ENCODE peak calls at places on chromosomes 2 and 18, in seven cellular contexts. One of them, this sample, is unnamed.

GRCh38 chr2:158828378-158829136 is 33.4 kb downstream of the DAPL1 start:
- DNase-seq in neuronal stem cell: no peak
- DNase-seq in H9: no peak
- DNase-seq in IMR-90: peak
- DNase-seq in mesendoderm: no peak
- DNase-seq in H1: no peak
- DNase-seq in mesenchymal stem cell: no peak
- DNase-seq in this sample: peak

GRCh38 chr2:208501217-208501616 is 94.6 kb downstream of the PTH2R start:
- DNase-seq in neuronal stem cell: peak
- DNase-seq in H9: peak
- DNase-seq in IMR-90: no peak
- DNase-seq in mesendoderm: peak
- DNase-seq in H1: no peak
- DNase-seq in mesenchymal stem cell: no peak
- DNase-seq in this sample: no peak

GRCh38 chr2:158969717-158970521 is 1.5 kb downstream of the TANC1 start:
- DNase-seq in neuronal stem cell: peak
- DNase-seq in H9: peak
- DNase-seq in IMR-90: peak
- DNase-seq in mesendoderm: peak
- DNase-seq in H1: no peak
- DNase-seq in mesenchymal stem cell: peak
- DNase-seq in this sample: peak

GRCh38 chr18:12686100-12686499 is 16.4 kb downstream of the CEP76 start:
- DNase-seq in neuronal stem cell: no peak
- DNase-seq in H9: no peak
- DNase-seq in IMR-90: peak
- DNase-seq in mesendoderm: peak
- DNase-seq in H1: no peak
- DNase-seq in mesenchymal stem cell: peak
- DNase-seq in this sample: no peak

GRCh38 chr2:220786216-220786615 is 785.9 kb downstream of the EPHA4 start:
- DNase-seq in neuronal stem cell: no peak
- DNase-seq in H9: no peak
- DNase-seq in IMR-90: no peak
- DNase-seq in mesendoderm: no peak
- DNase-seq in H1: no peak
- DNase-seq in mesenchymal stem cell: no peak
- DNase-seq in this sample: no peak

GRCh38 chr2:11389048-11389413 is 44.6 kb upstream of the ROCK2 start:
- DNase-seq in neuronal stem cell: no peak
- DNase-seq in H9: no peak
- DNase-seq in IMR-90: no peak
- DNase-seq in mesendoderm: no peak
- DNase-seq in H1: no peak
- DNase-seq in mesenchymal stem cell: no peak
- DNase-seq in this sample: no peak

GRCh38 chr2:182901748-182902147 is 35.3 kb upstream of the FRZB start:
- DNase-seq in neuronal stem cell: no peak
- DNase-seq in H9: no peak
- DNase-seq in IMR-90: no peak
- DNase-seq in mesendoderm: no peak
- DNase-seq in H1: no peak
- DNase-seq in mesenchymal stem cell: no peak
- DNase-seq in this sample: no peak

GRCh38 chr2:206989306-206989705 is 50.0 kb downstream of the CPO start:
- DNase-seq in neuronal stem cell: no peak
- DNase-seq in H9: peak
- DNase-seq in IMR-90: no peak
- DNase-seq in mesendoderm: peak
- DNase-seq in H1: peak
- DNase-seq in mesenchymal stem cell: peak
- DNase-seq in this sample: peak

GRCh38 chr2:98867539-98868309 is 68.3 kb downstream of the CRACDL start:
- DNase-seq in neuronal stem cell: no peak
- DNase-seq in H9: no peak
- DNase-seq in IMR-90: peak
- DNase-seq in mesendoderm: no peak
- DNase-seq in H1: no peak
- DNase-seq in mesenchymal stem cell: no peak
- DNase-seq in this sample: no peak

GRCh38 chr2:239378918-239379640 is 21.7 kb downstream of the HDAC4 start:
- DNase-seq in neuronal stem cell: no peak
- DNase-seq in H9: no peak
- DNase-seq in IMR-90: no peak
- DNase-seq in mesendoderm: no peak
- DNase-seq in H1: no peak
- DNase-seq in mesenchymal stem cell: no peak
- DNase-seq in this sample: no peak

GRCh38 chr18:42640160-42640559 is 475.3 kb downstream of the RIT2 start:
- DNase-seq in neuronal stem cell: no peak
- DNase-seq in H9: no peak
- DNase-seq in IMR-90: no peak
- DNase-seq in mesendoderm: peak
- DNase-seq in H1: no peak
- DNase-seq in mesenchymal stem cell: no peak
- DNase-seq in this sample: no peak

GRCh38 chr2:2022941-2023586 is 278.7 kb upstream of the PXDN start:
- DNase-seq in neuronal stem cell: no peak
- DNase-seq in H9: no peak
- DNase-seq in IMR-90: no peak
- DNase-seq in mesendoderm: no peak
- DNase-seq in H1: no peak
- DNase-seq in mesenchymal stem cell: no peak
- DNase-seq in this sample: no peak

GRCh38 chr2:42929985-42930581 is 137.7 kb upstream of the HAAO start:
- DNase-seq in neuronal stem cell: no peak
- DNase-seq in H9: no peak
- DNase-seq in IMR-90: peak
- DNase-seq in mesendoderm: peak
- DNase-seq in H1: no peak
- DNase-seq in mesenchymal stem cell: peak
- DNase-seq in this sample: no peak
- H3K27ac ChIP-seq in neuronal stem cell: no peak
- H3K27ac ChIP-seq in H9: no peak
- H3K27ac ChIP-seq in IMR-90: peak
- H3K27ac ChIP-seq in mesendoderm: peak
- H3K27ac ChIP-seq in H1: peak
- H3K27ac ChIP-seq in mesenchymal stem cell: peak
- H3K27ac ChIP-seq in this sample: peak

DNA sequence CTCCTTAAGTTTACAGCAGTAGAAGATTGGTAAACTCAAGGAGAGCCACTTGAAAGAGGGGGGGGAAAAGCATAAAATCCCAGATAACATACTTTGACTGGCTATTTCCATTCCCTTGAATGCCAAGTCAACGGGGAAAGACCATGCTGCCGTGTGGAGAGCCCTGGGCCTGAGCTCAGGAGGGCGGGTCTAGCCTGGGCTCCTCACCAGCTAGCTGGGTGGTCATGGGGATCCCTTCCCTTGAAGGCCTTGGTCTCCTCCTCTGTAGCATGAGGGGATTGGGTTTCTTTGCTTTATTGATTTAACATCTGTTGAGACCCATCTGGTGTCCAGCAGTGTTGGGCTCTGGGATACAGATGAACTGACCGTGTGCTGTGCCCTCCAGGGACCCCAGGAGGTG is 35.0 kb downstream of the TEX51 start:
- DNase-seq in neuronal stem cell: no peak
- DNase-seq in H9: no peak
- DNase-seq in IMR-90: no peak
- DNase-seq in mesendoderm: no peak
- DNase-seq in H1: no peak
- DNase-seq in mesenchymal stem cell: no peak
- DNase-seq in this sample: no peak
- H2BK120ac ChIP-seq in neuronal stem cell: no peak
- H2BK120ac ChIP-seq in H9: no peak
- H2BK120ac ChIP-seq in IMR-90: no peak
- H2BK120ac ChIP-seq in mesendoderm: no peak
- H2BK120ac ChIP-seq in H1: no peak
- H2BK120ac ChIP-seq in mesenchymal stem cell: no peak
- H2BK120ac ChIP-seq in this sample: no peak

GRCh38 chr2:60556441-60556997 is 3.1 kb upstream of the BCL11A start:
- DNase-seq in neuronal stem cell: no peak
- DNase-seq in H9: no peak
- DNase-seq in IMR-90: no peak
- DNase-seq in mesendoderm: no peak
- DNase-seq in H1: no peak
- DNase-seq in mesenchymal stem cell: no peak
- DNase-seq in this sample: no peak
- H3K4me2 ChIP-seq in neuronal stem cell: peak
- H3K4me2 ChIP-seq in H9: peak
- H3K4me2 ChIP-seq in IMR-90: no peak
- H3K4me2 ChIP-seq in mesendoderm: peak
- H3K4me2 ChIP-seq in H1: peak
- H3K4me2 ChIP-seq in mesenchymal stem cell: peak
- H3K4me2 ChIP-seq in this sample: peak

GRCh38 chr2:226327830-226328229 is 471.8 kb downstream of the IRS1 start:
- DNase-seq in neuronal stem cell: no peak
- DNase-seq in H9: no peak
- DNase-seq in IMR-90: no peak
- DNase-seq in mesendoderm: no peak
- DNase-seq in H1: no peak
- DNase-seq in mesenchymal stem cell: no peak
- DNase-seq in this sample: no peak
- H3K27ac ChIP-seq in neuronal stem cell: no peak
- H3K27ac ChIP-seq in H9: no peak
- H3K27ac ChIP-seq in IMR-90: no peak
- H3K27ac ChIP-seq in mesendoderm: no peak
- H3K27ac ChIP-seq in H1: no peak
- H3K27ac ChIP-seq in mesenchymal stem cell: no peak
- H3K27ac ChIP-seq in this sample: no peak

DNA sequence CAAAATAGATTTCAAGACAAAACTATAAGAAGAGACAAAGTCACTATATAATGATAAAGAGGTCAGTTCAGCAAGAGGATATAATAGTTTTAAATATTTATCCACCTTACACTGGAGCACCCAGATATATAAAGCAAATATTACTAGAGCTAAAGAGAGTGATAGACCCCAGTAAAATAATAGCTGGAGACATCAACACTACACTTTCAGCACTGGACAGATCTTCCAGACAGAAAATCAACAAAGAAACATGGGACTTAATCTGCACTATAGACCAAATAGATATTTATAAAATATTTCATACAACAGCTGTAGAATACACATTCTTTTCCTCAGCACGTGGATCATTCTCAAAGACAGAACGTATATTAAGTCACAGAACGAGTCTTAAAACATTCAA is 86.6 kb downstream of the ATP8B1 start:
- DNase-seq in neuronal stem cell: no peak
- DNase-seq in H9: no peak
- DNase-seq in IMR-90: no peak
- DNase-seq in mesendoderm: no peak
- DNase-seq in H1: no peak
- DNase-seq in mesenchymal stem cell: no peak
- DNase-seq in this sample: no peak
- H2BK120ac ChIP-seq in neuronal stem cell: no peak
- H2BK120ac ChIP-seq in H9: no peak
- H2BK120ac ChIP-seq in IMR-90: no peak
- H2BK120ac ChIP-seq in mesendoderm: no peak
- H2BK120ac ChIP-seq in H1: no peak
- H2BK120ac ChIP-seq in mesenchymal stem cell: no peak
- H2BK120ac ChIP-seq in this sample: no peak

DNA sequence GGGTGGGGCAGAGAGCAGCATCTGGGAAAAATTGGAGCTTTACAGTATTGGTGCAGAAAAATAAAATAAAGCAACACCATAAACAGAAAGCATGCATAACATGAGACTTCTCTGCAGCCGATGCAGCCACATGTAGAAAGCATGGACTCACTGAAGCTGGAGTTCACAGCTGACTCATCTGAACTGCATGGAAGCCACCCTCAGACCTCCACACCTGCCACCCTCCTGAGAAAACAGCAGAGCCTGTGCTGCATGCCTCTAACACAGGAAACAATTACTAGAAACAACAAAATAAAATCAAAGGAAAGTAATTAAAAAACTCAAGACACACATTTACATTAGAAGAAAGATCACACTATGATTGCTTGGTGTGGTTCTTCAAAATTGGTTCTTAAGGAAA is 169.4 kb upstream of the ALKAL2 start:
- DNase-seq in neuronal stem cell: no peak
- DNase-seq in H9: no peak
- DNase-seq in IMR-90: no peak
- DNase-seq in mesendoderm: no peak
- DNase-seq in H1: no peak
- DNase-seq in mesenchymal stem cell: no peak
- DNase-seq in this sample: no peak
- H3K4me2 ChIP-seq in neuronal stem cell: no peak
- H3K4me2 ChIP-seq in H9: no peak
- H3K4me2 ChIP-seq in IMR-90: no peak
- H3K4me2 ChIP-seq in mesendoderm: no peak
- H3K4me2 ChIP-seq in H1: no peak
- H3K4me2 ChIP-seq in mesenchymal stem cell: no peak
- H3K4me2 ChIP-seq in this sample: no peak

DNA sequence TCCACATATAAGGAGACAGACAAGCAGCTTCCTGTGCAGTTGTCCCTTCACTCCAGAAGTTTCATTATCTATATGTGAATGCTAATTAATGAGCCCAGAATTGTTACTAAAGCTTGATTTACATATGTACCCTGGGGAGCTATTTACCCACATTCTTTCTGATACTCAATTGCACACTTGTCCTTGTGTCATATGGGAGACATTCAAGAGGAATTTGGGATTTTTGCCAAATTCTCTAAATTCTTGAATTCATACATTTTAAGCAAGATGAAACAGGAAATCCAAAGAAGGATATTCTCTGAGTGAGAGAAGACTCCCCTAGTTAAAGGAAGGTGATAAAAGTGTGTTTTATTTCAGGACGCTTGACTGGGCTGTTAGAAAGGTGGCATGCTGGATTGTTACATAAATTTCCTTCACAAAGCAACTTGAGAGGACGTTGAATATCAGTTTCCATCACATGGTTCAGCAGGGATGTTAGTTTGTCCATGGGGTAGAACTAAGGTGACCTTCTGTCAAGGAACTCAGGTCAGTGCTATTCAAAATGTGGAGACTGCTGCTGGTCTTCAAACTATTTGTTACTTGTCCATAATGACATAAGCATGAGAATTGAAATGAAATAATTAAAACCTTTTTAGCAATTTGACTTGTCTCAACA is 368.2 kb downstream of the IRS1 start:
- DNase-seq in neuronal stem cell: no peak
- DNase-seq in H9: no peak
- DNase-seq in IMR-90: peak
- DNase-seq in mesendoderm: no peak
- DNase-seq in H1: no peak
- DNase-seq in mesenchymal stem cell: peak
- DNase-seq in this sample: no peak
- H3K27ac ChIP-seq in neuronal stem cell: no peak
- H3K27ac ChIP-seq in H9: no peak
- H3K27ac ChIP-seq in IMR-90: peak
- H3K27ac ChIP-seq in mesendoderm: no peak
- H3K27ac ChIP-seq in H1: no peak
- H3K27ac ChIP-seq in mesenchymal stem cell: peak
- H3K27ac ChIP-seq in this sample: no peak

GRCh38 chr2:52074139-52074719 is 1042.3 kb upstream of the NRXN1 start:
- DNase-seq in neuronal stem cell: no peak
- DNase-seq in H9: no peak
- DNase-seq in IMR-90: no peak
- DNase-seq in mesendoderm: no peak
- DNase-seq in H1: no peak
- DNase-seq in mesenchymal stem cell: no peak
- DNase-seq in this sample: no peak
- H2BK120ac ChIP-seq in neuronal stem cell: no peak
- H2BK120ac ChIP-seq in H9: no peak
- H2BK120ac ChIP-seq in IMR-90: no peak
- H2BK120ac ChIP-seq in mesendoderm: no peak
- H2BK120ac ChIP-seq in H1: no peak
- H2BK120ac ChIP-seq in mesenchymal stem cell: no peak
- H2BK120ac ChIP-seq in this sample: no peak